ENCODE peak calls at places on chromosomes 4 and X, in eight cellular contexts. I is left lung, A is HFFc6, F is endothelial cell, R is fibroblast of mammary gland, W is choroid plexus epithelial cell, G is ovary, Y is B cell. K is an unnamed sample.

GRCh38 chr4:13917010-13917409 is 289.5 kb upstream of the BOD1L1 start:
- DNase-seq in R (peak), I (no peak), F (no peak), A (peak), W (peak), G (no peak), Y (no peak), K (no peak)

GRCh38 chr4:5110901-5111300 is 59.6 kb downstream of the STK32B start:
- DNase-seq in W (no peak), A (no peak), Y (no peak), F (no peak), G (no peak), R (no peak), I (no peak), K (no peak)

GRCh38 chrX:136967965-136968364 is 65.8 kb downstream of the GPR101 start:
- DNase-seq in F (no peak), G (no peak), I (no peak), A (no peak), Y (no peak), W (no peak), R (no peak), K (no peak)

GRCh38 chr4:177607111-177607573 is 164.9 kb upstream of the AGA start:
- DNase-seq in W (no peak), Y (no peak), A (no peak), G (no peak), R (no peak), I (no peak), F (no peak), K (no peak)

GRCh38 chrX:151019837-151020236 is 36.7 kb downstream of the HMGB3 start:
- DNase-seq in W (peak), Y (no peak), I (no peak), F (no peak), R (peak), A (peak), G (no peak), K (no peak)

GRCh38 chr4:65983062-65983461 is 312.8 kb upstream of the EPHA5 start:
- DNase-seq in G (no peak), R (peak), W (peak), I (no peak), F (no peak), A (no peak), Y (no peak), K (no peak)

GRCh38 chrX:107482046-107482445 is 32.6 kb downstream of the FRMPD3 start:
- DNase-seq in A (no peak), Y (no peak), I (no peak), R (no peak), W (no peak), F (no peak), G (peak), K (no peak)

GRCh38 chr4:62881901-62882300 is 1527.3 kb downstream of the TECRL start:
- DNase-seq in Y (no peak), A (no peak), G (no peak), F (no peak), I (no peak), R (no peak), W (peak), K (no peak)

GRCh38 chrX:134603806-134604700 is 54.2 kb downstream of the PLAC1 start:
- DNase-seq in A (peak), G (no peak), F (no peak), W (peak), R (peak), Y (no peak), I (no peak), K (no peak)
- TF ChIP-seq CTCF in A (peak), G (no peak), F (no peak), W (peak), R (peak), Y (no peak), I (no peak), K (no peak)

DNA sequence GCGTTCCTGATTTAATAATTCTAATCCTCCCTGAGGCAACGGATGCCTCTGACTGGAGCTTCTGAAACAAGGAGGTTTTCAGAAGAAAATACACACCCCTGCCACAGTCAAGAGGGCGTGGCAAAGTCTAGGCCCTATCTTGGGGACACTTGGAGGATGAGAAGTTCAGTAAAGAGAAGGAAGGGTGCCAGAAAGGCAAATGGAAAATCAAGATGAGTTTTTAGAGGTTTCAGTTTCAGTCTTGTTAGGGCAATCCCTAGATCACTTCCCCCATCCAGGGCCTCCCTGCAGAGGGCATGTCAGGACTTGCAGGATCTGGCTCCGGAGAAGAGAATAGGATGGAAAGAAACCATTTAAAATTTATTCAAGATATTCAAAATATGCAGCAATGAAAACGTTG is 28.5 kb upstream of the FGF2 start:
- DNase-seq in W (peak), F (no peak), Y (no peak), I (peak), G (peak), A (peak), R (peak), K (no peak)
- TF ChIP-seq CTCF in W (peak), F (no peak), Y (no peak), I (no peak), G (no peak), A (peak), R (no peak), K (no peak)

GRCh38 chr4:8857682-8858187 is 13.9 kb downstream of the HMX1 start:
- DNase-seq in R (no peak), G (no peak), I (no peak), A (no peak), W (no peak), Y (no peak), F (no peak), K (no peak)

GRCh38 chr4:8854866-8855265 is 16.8 kb downstream of the HMX1 start:
- DNase-seq in I (no peak), W (peak), G (no peak), F (no peak), A (peak), R (peak), Y (no peak), K (no peak)

GRCh38 chr4:8854016-8854415 is 17.6 kb downstream of the HMX1 start:
- DNase-seq in G (no peak), Y (no peak), A (no peak), I (no peak), W (no peak), F (no peak), R (no peak), K (no peak)

GRCh38 chr4:8856835-8857590 is 14.6 kb downstream of the HMX1 start:
- DNase-seq in R (no peak), F (no peak), G (no peak), W (no peak), Y (no peak), I (no peak), A (no peak), K (no peak)

DNA sequence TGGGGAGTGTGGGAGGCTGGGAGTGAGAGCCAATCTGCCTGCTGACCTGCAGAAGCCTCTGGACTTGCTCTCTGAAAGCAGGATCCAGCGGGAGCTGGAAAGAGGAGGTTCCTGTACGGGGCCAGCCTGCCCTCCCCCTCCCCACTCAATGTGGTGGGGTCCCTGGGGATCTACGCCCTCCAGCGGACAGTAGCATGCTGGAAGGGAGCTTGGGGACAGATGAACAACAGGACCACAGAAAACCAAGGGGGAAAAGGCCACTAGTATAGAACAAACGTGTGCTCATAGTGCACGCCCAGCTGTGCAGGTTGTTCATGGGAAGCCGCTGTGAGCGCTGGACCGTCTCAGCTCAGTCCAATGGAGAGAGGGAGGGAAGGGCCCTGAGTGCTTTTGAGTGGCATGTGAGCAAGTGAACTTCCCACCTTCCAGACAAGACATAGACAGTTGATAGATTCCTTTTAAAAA is 15.8 kb downstream of the HMX1 start:
- DNase-seq in F (no peak), Y (no peak), A (no peak), R (no peak), I (no peak), G (no peak), W (no peak), K (peak)
- TF ChIP-seq CTCF in F (no peak), Y (no peak), A (peak), R (no peak), I (no peak), G (no peak), W (no peak), K (no peak)

GRCh38 chr4:21507439-21507838 is 441.1 kb downstream of the KCNIP4 start:
- DNase-seq in I (no peak), G (no peak), F (no peak), R (peak), Y (no peak), A (peak), W (peak), K (no peak)
- TF ChIP-seq CTCF in I (no peak), G (no peak), F (peak), R (peak), Y (no peak), A (peak), W (peak), K (peak)

K was measured in glutamatergic neuron.